ENCODE peak calls at places on chromosome 15, in seven cellular contexts. H is PC-3, B is fibroblast of lung, Z is H1, R is HCT116, Q is mammary epithelial cell, Y is HepG2. C is an unnamed sample. For H3K4me1, the result is how much of the 10 kb centered on the place peaks cover.

GRCh38 chr15:63514533-63514943 is 10.1 kb downstream of the USP3 start:
- DNase-seq in H (peak), B (peak), Z (no peak), R (no peak), Q (peak), Y (peak), C (peak)

GRCh38 chr15:63521405-63522142 is 17.2 kb downstream of the USP3 start:
- DNase-seq in H (no peak), B (peak), Z (no peak), R (no peak), Q (no peak), Y (no peak), C (no peak)

GRCh38 chr15:87860743-87861142 is 395.8 kb downstream of the NTRK3 start:
- DNase-seq in H (no peak), B (no peak), Z (no peak), R (no peak), Q (no peak), Y (no peak), C (no peak)

GRCh38 chr15:60649845-60650548 is 171.1 kb upstream of the ICE2 start:
- DNase-seq in H (no peak), B (peak), Z (no peak), R (no peak), Q (peak), Y (peak), C (no peak)

GRCh38 chr15:69224383-69224782 is 63.9 kb downstream of the GLCE start:
- DNase-seq in H (no peak), B (no peak), Z (no peak), R (no peak), Q (peak), Y (peak), C (peak)

GRCh38 chr15:48318131-48318530 is 13.1 kb upstream of the DUT start:
- DNase-seq in H (no peak), B (no peak), Z (no peak), R (no peak), Q (no peak), Y (no peak), C (no peak)

GRCh38 chr15:70906842-70907241 is 14.2 kb downstream of the LRRC49 start:
- DNase-seq in H (no peak), B (peak), Z (no peak), R (no peak), Q (no peak), Y (no peak), C (no peak)

GRCh38 chr15:55741592-55742497 is 1.1 kb downstream of the PRTG start:
- DNase-seq in H (peak), B (no peak), Z (peak), R (no peak), Q (peak), Y (peak), C (no peak)

GRCh38 chr15:78035319-78035718 is 42.2 kb downstream of the TBC1D2B start:
- DNase-seq in H (no peak), B (peak), Z (no peak), R (no peak), Q (no peak), Y (no peak), C (no peak)

GRCh38 chr15:36826948-36827347 is 247.5 kb downstream of the CDIN1 start:
- DNase-seq in H (no peak), B (no peak), Z (no peak), R (no peak), Q (no peak), Y (no peak), C (no peak)

GRCh38 chr15:22979069-22979698 is 984 bp downstream of the CYFIP1 start:
- DNase-seq in H (peak), B (peak), Z (peak), R (no peak), Q (peak), Y (peak), C (no peak)

DNA sequence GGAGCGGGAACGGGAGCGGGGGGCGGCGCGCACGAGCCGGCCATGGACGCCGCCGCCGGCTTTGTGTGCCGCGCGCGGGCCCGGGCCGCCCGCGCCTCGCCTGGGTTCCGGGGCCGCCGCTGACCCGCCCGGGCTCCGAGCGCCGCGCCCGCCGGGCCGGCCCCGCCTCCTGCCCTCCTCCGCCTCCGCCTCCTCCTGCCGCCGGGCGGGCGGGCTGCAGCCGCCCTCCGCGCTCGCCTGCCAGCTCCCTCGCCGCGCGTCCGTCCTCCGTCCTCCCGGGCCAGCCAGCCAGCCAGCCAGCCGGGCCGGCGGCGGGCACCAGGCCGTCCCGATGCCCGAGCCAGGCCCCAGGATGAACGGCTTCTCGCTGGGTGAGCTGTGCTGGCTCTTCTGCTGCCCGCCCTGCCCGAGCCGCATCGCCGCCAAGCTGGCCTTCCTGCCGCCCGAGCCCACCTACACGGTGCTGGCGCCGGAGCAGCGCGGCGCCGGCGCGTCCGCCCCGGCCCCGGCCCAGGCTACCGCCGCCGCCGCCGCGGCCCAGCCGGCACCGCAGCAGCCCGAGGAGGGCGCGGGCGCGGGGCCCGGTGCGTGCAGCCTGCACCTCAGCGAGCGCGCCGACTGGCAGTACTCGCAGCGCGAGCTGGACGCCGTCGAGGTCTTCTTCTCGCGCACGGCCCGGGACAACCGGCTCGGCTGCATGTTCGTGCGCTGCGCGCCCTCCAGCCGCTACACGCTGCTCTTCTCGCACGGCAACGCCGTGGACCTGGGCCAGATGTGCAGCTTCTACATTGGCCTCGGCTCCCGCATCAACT is at the start of gene ABHD17C:
- DNase-seq in H (peak), B (peak), Z (peak), R (no peak), Q (peak), Y (peak), C (no peak)
- H3K4me3 ChIP-seq in H (peak), B (peak), Z (peak), R (peak), Q (peak), Y (peak), C (peak)

GRCh38 chr15:51738553-51738952 is 1.1 kb upstream of the LYSMD2 start:
- DNase-seq in H (no peak), B (no peak), Z (no peak), R (no peak), Q (no peak), Y (no peak), C (no peak)

GRCh38 chr15:51737538-51738305 is at the start of gene LYSMD2:
- DNase-seq in H (peak), B (peak), Z (no peak), R (no peak), Q (peak), Y (no peak), C (peak)

GRCh38 chr15:51736069-51736468 is 1.4 kb downstream of the LYSMD2 start:
- DNase-seq in H (no peak), B (no peak), Z (no peak), R (no peak), Q (no peak), Y (no peak), C (no peak)

GRCh38 chr15:51735611-51736010 is 1.8 kb downstream of the LYSMD2 start:
- DNase-seq in H (no peak), B (no peak), Z (no peak), R (no peak), Q (no peak), Y (no peak), C (no peak)

GRCh38 chr15:51736646-51737537 is 563 bp downstream of the LYSMD2 start:
- DNase-seq in H (peak), B (peak), Z (peak), R (no peak), Q (no peak), Y (no peak), C (no peak)
- TF ChIP-seq EZH2 in H (no peak), B (no peak), Z (no peak), R (no peak), Q (no peak), Y (no peak), C (no peak)

GRCh38 chr15:67834593-67835348 is 5.1 kb downstream of the RNU6-1 start:
- DNase-seq in H (no peak), B (no peak), Z (peak), R (no peak), Q (no peak), Y (no peak), C (no peak)

GRCh38 chr15:67836134-67836455 is 3.8 kb downstream of the RNU6-1 start:
- DNase-seq in H (no peak), B (no peak), Z (no peak), R (no peak), Q (no peak), Y (no peak), C (no peak)

GRCh38 chr15:67834249-67834592 is 5.6 kb downstream of the RNU6-1 start:
- DNase-seq in H (peak), B (no peak), Z (no peak), R (no peak), Q (no peak), Y (no peak), C (no peak)

GRCh38 chr15:67836477-67836876 is 3.4 kb downstream of the RNU6-1 start:
- DNase-seq in H (peak), B (no peak), Z (peak), R (no peak), Q (no peak), Y (no peak), C (no peak)

GRCh38 chr15:67835349-67836133 is 4.3 kb downstream of the RNU6-1 start:
- DNase-seq in H (no peak), B (no peak), Z (peak), R (no peak), Q (no peak), Y (no peak), C (no peak)
- H3K4me1 ChIP-seq in H (under half), B (under half), Z (under half), R (under half), Q (under half), Y (half or more), C (under half)

DNA sequence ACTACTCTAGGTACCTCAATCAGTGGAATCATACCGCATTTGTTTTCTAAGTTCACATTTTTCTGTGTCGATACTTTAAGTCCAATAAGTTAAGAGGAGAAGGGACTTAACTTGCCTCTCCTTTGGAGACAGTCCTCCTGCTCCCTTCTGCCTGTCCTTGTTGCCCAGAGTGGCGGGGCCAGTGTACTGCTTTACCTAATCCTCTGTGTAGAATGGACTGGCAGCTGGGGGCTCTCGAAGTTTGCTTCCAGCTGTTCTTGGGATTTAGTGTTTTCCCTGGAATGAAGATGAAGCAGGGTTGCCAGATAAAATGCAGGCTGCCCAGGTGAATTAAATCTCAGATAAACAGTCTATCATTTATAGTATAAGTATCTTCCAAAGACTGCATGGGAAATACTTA is 287.6 kb upstream of the C2CD4B start:
- DNase-seq in H (no peak), B (no peak), Z (no peak), R (no peak), Q (no peak), Y (no peak), C (no peak)
- H3K4me3 ChIP-seq in H (no peak), B (no peak), Z (no peak), R (no peak), Q (no peak), Y (no peak), C (no peak)

GRCh38 chr15:52795464-52796227 is 5.5 kb upstream of the ONECUT1 start:
- DNase-seq in H (no peak), B (no peak), Z (peak), R (no peak), Q (no peak), Y (no peak), C (no peak)
- TF ChIP-seq EZH2 in H (peak), B (peak), Z (peak), R (no peak), Q (peak), Y (no peak), C (peak)

GRCh38 chr15:39585394-39585841 is 4.5 kb downstream of the THBS1 start:
- DNase-seq in H (no peak), B (peak), Z (no peak), R (no peak), Q (peak), Y (no peak), C (no peak)
- H3K4me1 ChIP-seq in H (under half), B (under half), Z (under half), R (under half), Q (under half), Y (half or more), C (under half)

DNA sequence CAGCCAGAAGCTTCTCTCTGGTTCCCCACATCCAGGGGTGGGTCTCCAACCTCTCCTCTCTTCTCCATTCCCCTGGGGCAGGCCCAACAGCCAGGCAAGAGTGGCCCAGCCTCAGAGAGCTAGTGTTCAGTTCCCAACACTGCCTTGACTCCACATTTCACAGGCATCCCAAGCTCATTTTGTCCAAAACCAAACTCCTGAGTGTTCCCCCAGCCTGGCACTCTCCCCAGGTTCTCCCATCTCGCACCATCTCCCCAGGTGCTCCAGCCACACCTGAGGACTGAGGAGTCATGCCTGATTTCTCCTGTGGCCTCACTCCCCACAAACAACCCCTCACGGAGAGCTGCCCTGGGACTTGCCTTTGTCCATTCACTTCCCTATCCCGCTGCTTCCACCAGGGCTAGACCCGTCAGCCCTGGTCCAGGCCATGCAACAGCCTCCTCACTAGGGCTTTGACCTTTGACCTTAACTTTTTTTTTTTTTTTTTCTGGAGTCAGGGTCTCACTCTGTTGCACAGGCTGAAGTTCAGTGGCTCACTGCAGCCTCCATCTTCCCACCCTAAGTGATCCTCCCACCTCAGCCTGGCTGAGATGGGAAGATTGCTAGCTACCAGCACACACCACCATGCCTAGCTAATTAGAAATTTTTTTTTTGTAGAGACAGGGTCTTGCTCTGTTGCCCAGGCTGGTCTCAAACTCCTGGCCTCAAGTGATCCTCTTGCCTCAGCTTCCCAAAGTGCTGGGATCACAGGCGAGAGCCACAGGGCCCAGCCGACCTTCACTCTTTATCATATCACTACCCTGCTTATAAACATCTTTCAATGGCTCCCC is 3.9 kb upstream of the CSK start:
- DNase-seq in H (no peak), B (no peak), Z (no peak), R (no peak), Q (no peak), Y (no peak), C (no peak)
- H3K4me3 ChIP-seq in H (no peak), B (no peak), Z (no peak), R (no peak), Q (no peak), Y (no peak), C (no peak)

C was measured in PC-9.